ENCODE peak calls at places on chromosomes 5 and 9, in eight cellular contexts. J is posterior vena cava, R is GM20000, I is aorta, H is kidney glomerular epithelial cell, V is NT2/D1, A is amniotic epithelial cell, E is HepG2. Z is an unnamed sample.

GRCh38 chr5:172564187-172564586 is 76.9 kb upstream of the NEURL1B start:
- DNase-seq in A (no peak), H (no peak), I (no peak), J (no peak), E (peak; percentile 58), R (no peak), V (no peak), Z (no peak)

GRCh38 chr5:178325311-178326053 is 92.9 kb upstream of the PHYKPL start:
- DNase-seq in H (no peak), A (no peak), E (no peak), R (no peak), J (peak; percentile 64), I (peak; percentile 15), V (no peak), Z (no peak)

GRCh38 chr9:89674667-89675402 is 70.0 kb downstream of the GADD45G start:
- DNase-seq in V (peak; percentile 87), H (no peak), J (no peak), E (no peak), R (no peak), A (peak; percentile 4), I (peak; percentile 43), Z (no peak)

GRCh38 chr5:178793156-178793555 is 62.7 kb upstream of the ZNF354A start:
- DNase-seq in I (peak; percentile 74), E (peak; percentile 21), V (peak; percentile 28), A (no peak), J (peak; percentile 82), H (no peak), R (no peak), Z (no peak)

GRCh38 chr9:135137398-135137832 is 49.9 kb downstream of the OLFM1 start:
- DNase-seq in H (no peak), A (no peak), I (no peak), E (no peak), J (no peak), V (peak; percentile 60), R (no peak), Z (no peak)

GRCh38 chr5:1268666-1269065 is 26.2 kb downstream of the TERT start:
- DNase-seq in I (no peak), J (no peak), V (no peak), H (no peak), R (no peak), E (no peak), A (no peak), Z (no peak)

GRCh38 chr9:19146441-19146840 is 19.1 kb upstream of the PLIN2 start:
- DNase-seq in A (no peak), R (no peak), I (no peak), V (no peak), J (no peak), E (no peak), H (no peak), Z (no peak)

GRCh38 chr5:1692381-1692780 is 107.3 kb downstream of the MRPL36 start:
- DNase-seq in J (no peak), H (no peak), R (no peak), E (no peak), I (no peak), A (no peak), V (no peak), Z (no peak)

GRCh38 chr5:28648108-28648507 is 1609.7 kb upstream of the CDH9 start:
- DNase-seq in I (no peak), H (no peak), A (peak; percentile 11), J (no peak), E (peak; percentile 1), R (no peak), V (no peak), Z (no peak)

GRCh38 chr5:132837868-132838267 is 7.4 kb upstream of the SHROOM1 start:
- DNase-seq in H (no peak), I (no peak), R (no peak), E (peak; percentile 86), J (no peak), A (no peak), V (no peak), Z (no peak)

GRCh38 chr9:83508072-83508471 is 30.1 kb downstream of the FRMD3 start:
- DNase-seq in I (no peak), R (no peak), H (no peak), V (no peak), E (no peak), A (no peak), J (no peak), Z (no peak)

GRCh38 chr5:133569347-133569746 is 43.0 kb downstream of the FSTL4 start:
- DNase-seq in A (no peak), I (no peak), J (no peak), V (no peak), R (no peak), E (no peak), H (no peak), Z (no peak)

GRCh38 chr9:16406536-16407225 is 463.8 kb downstream of the BNC2 start:
- DNase-seq in H (no peak), J (no peak), I (no peak), R (no peak), V (no peak), E (no peak), A (no peak), Z (no peak)

Z was measured in T-helper 1 cell.